ENCODE peak calls at places on chromosomes 1 and 21, in four cellular contexts. L is H1, M is GM23248, F is SK-N-MC. R is an unnamed sample.

GRCh38 chr1:205179842-205180241 is 31.7 kb downstream of the DSTYK start:
- DNase-seq in L (no peak), F (no peak), M (peak), R (no peak)

GRCh38 chr1:194295690-194296089 is 1109.3 kb upstream of the B3GALT2 start:
- DNase-seq in F (no peak), L (no peak), M (peak), R (peak)

GRCh38 chr1:54159733-54160316 is 7.0 kb upstream of the CDCP2 start:
- DNase-seq in L (no peak), F (no peak), M (no peak), R (no peak)

GRCh38 chr21:17679002-17679600 is 66.4 kb upstream of the BTG3 start:
- DNase-seq in L (no peak), F (peak), M (peak), R (peak)

GRCh38 chr1:10975567-10976326 is 36.7 kb upstream of the TARDBP start:
- DNase-seq in L (no peak), M (peak), F (no peak), R (peak)

GRCh38 chr1:226548281-226549093 is at the start of gene STUM:
- DNase-seq in F (no peak), M (peak), L (peak), R (peak)

GRCh38 chr1:6538958-6539357 is 15.4 kb downstream of the NOL9 start:
- DNase-seq in F (no peak), M (peak), L (no peak), R (no peak)

GRCh38 chr21:27371065-27371464 is 404.2 kb upstream of the ADAMTS5 start:
- DNase-seq in F (no peak), L (no peak), M (no peak), R (no peak)

GRCh38 chr1:234505774-234506114 is 26.8 kb upstream of the TARBP1 start:
- DNase-seq in M (peak), L (no peak), F (no peak), R (peak)

GRCh38 chr1:245500546-245500945 is 345.8 kb downstream of the KIF26B start:
- DNase-seq in M (peak), L (no peak), F (no peak), R (peak)

GRCh38 chr1:59414406-59415133 is 117.7 kb downstream of the FGGY start:
- DNase-seq in L (no peak), F (no peak), M (peak), R (no peak)

GRCh38 chr1:154775559-154776338 is 94.3 kb downstream of the KCNN3 start:
- DNase-seq in L (no peak), F (no peak), M (no peak), R (no peak)

GRCh38 chr1:242523282-242523967 is 1.1 kb downstream of the PLD5 start:
- DNase-seq in L (no peak), M (no peak), F (no peak), R (no peak)
- TF ChIP-seq EZH2 in L (peak), M (no peak), F (no peak), R (no peak)

GRCh38 chr1:32170991-32171390 is 8.5 kb upstream of the TXLNA start:
- DNase-seq in F (no peak), L (no peak), M (no peak), R (no peak)
- TF ChIP-seq EZH2 in F (no peak), L (no peak), M (no peak), R (no peak)

GRCh38 chr1:41383094-41383852 is 22.0 kb downstream of the FOXO6 start:
- DNase-seq in M (peak), F (no peak), L (no peak), R (peak)

GRCh38 chr1:41384579-41384978 is 23.3 kb downstream of the FOXO6 start:
- DNase-seq in M (no peak), L (no peak), F (no peak), R (no peak)

GRCh38 chr1:41380979-41381690 is 19.9 kb downstream of the FOXO6 start:
- DNase-seq in M (peak), L (no peak), F (no peak), R (no peak)

GRCh38 chr1:41381691-41382530 is 20.7 kb downstream of the FOXO6 start:
- DNase-seq in L (no peak), M (peak), F (no peak), R (peak)

DNA sequence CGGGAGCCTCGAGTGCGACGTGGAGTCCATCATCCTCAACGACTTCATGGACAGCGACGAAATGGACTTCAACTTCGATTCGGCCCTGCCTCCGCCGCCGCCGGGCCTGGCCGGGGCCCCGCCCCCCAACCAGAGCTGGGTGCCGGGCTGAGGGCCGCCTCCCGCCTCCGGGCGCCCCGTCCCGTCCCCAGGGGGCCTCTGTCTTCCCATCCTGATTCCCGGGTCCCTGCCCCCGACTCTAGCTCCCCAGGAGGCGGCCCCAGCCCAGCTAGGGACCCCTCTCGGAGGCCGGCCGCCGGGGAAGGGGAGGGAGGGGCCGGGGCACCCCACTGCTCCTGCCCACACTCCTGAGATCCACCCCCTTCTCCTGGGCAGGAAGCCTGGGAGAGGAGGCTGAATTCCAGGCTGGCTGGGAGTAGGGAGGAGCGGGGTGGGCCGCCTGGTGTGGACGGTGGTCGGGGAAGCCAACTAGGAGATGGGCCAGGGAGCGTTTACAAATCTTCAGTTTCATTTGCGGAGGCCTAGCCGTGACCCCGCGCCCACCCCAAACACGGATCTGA is 21.4 kb downstream of the FOXO6 start:
- DNase-seq in L (no peak), F (no peak), M (peak), R (peak)
- TF ChIP-seq EZH2 in L (no peak), F (no peak), M (no peak), R (no peak)

GRCh38 chr21:42565206-42565810 is 51.7 kb downstream of the SLC37A1 start:
- DNase-seq in M (no peak), F (no peak), L (no peak), R (no peak)

GRCh38 chr21:42565886-42566523 is 52.4 kb downstream of the SLC37A1 start:
- DNase-seq in M (no peak), F (no peak), L (no peak), R (no peak)

GRCh38 chr21:42563261-42564045 is 49.8 kb downstream of the SLC37A1 start:
- DNase-seq in F (no peak), M (no peak), L (no peak), R (no peak)

GRCh38 chr21:42562816-42563215 is 49.2 kb downstream of the SLC37A1 start:
- DNase-seq in L (no peak), F (no peak), M (no peak), R (no peak)

GRCh38 chr21:42564561-42564971 is 50.9 kb downstream of the SLC37A1 start:
- DNase-seq in L (no peak), M (no peak), F (no peak), R (no peak)
- TF ChIP-seq EZH2 in L (no peak), M (no peak), F (no peak), R (no peak)

GRCh38 chr1:61082336-61083013 is at the start of gene NFIA:
- DNase-seq in F (no peak), L (peak), M (peak), R (peak)
- TF ChIP-seq EZH2 in F (no peak), L (no peak), M (no peak), R (no peak)

GRCh38 chr1:2932671-2933350 is 88.5 kb upstream of the ACTRT2 start:
- DNase-seq in F (no peak), M (no peak), L (no peak), R (no peak)

GRCh38 chr1:2929335-2929734 is 91.9 kb upstream of the ACTRT2 start:
- DNase-seq in L (no peak), F (no peak), M (no peak), R (no peak)

GRCh38 chr1:2931722-2932401 is 89.4 kb upstream of the ACTRT2 start:
- DNase-seq in M (no peak), F (no peak), L (no peak), R (no peak)

GRCh38 chr1:2930016-2930815 is 91.1 kb upstream of the ACTRT2 start:
- DNase-seq in M (no peak), L (no peak), F (no peak), R (no peak)

GRCh38 chr1:2930971-2931721 is 90.1 kb upstream of the ACTRT2 start:
- DNase-seq in M (no peak), L (no peak), F (no peak), R (no peak)
- TF ChIP-seq EZH2 in M (no peak), L (no peak), F (no peak), R (peak)

GRCh38 chr1:230424440-230425251 is 1.5 kb downstream of the PGBD5 start:
- DNase-seq in M (peak), F (no peak), L (peak), R (no peak)
- TF ChIP-seq EZH2 in M (no peak), F (no peak), L (no peak), R (peak)

GRCh38 chr1:39901486-39902120 is at the start of gene MYCL:
- DNase-seq in M (peak), F (no peak), L (peak), R (peak)
- TF ChIP-seq EZH2 in M (no peak), F (no peak), L (peak), R (no peak)

DNA sequence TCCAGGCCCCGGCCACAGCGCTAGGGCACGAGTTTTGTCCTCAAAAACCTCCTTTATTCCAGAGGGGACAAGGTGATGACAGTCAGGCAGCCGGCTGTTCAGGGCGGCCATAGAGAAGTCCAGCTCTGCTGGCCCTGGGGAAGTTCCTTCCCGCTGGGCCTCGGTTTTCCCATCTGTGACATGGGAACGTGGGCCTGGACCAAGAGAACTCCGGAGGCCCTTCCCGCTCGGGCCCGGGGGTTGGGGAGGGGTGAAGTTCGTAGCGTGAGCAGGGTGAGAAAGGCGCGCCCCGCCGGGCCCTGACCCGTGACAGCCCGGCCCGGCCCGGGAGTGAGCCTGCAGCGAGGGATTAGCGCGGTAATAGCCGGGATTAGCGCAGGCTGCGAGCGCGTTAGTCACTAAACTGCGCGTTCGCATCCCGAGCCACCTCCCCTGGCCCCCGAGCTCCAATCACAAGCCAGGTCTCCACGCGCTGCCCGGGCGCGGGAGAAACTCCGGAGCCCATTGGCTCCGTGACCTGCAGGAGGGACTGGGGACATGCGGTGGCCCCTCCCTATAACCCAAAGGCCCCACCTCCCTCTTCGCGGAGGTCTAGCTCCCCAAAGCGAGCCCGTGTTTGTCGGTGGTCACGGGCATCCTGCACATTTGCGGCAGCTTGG is 29.8 kb upstream of the PADI2 start:
- DNase-seq in M (peak), L (no peak), F (no peak), R (no peak)
- TF ChIP-seq EZH2 in M (no peak), L (no peak), F (no peak), R (no peak)